ENCODE peak calls at places on chromosomes 5 and 9, in five cellular contexts. I, Y, M, O and G are unnamed samples.

GRCh38 chr9:23746317-23746716 is 79.7 kb downstream of the ELAVL2 start:
- DNase-seq in M (no peak), I (no peak), O (no peak), Y (peak), G (no peak)

GRCh38 chr5:126014691-126015090 is 408.5 kb upstream of the GRAMD2B start:
- DNase-seq in O (no peak), I (no peak), Y (no peak), M (no peak), G (no peak)

GRCh38 chr9:22052376-22052945 is 43.4 kb upstream of the CDKN2B start:
- DNase-seq in O (peak), I (no peak), M (peak), Y (peak), G (peak)

GRCh38 chr5:109454726-109455505 is 45.1 kb upstream of the PJA2 start:
- DNase-seq in M (no peak), O (peak), Y (no peak), I (no peak), G (peak)

GRCh38 chr5:134149571-134150303 is 27.0 kb downstream of the SKP1 start:
- DNase-seq in M (peak), Y (no peak), I (peak), O (peak), G (no peak)

GRCh38 chr9:127942152-127943010 is 4.7 kb upstream of the DPM2 start:
- DNase-seq in O (peak), I (peak), Y (peak), M (no peak), G (peak)

GRCh38 chr9:17294822-17295624 is 160.2 kb downstream of the CNTLN start:
- DNase-seq in I (no peak), Y (no peak), O (no peak), M (no peak), G (no peak)

GRCh38 chr5:116084231-116084630 is 594 bp upstream of the COMMD10 start:
- DNase-seq in M (no peak), O (peak), I (peak), Y (peak), G (no peak)

GRCh38 chr9:18274693-18275092 is 199.3 kb upstream of the ADAMTSL1 start:
- DNase-seq in M (no peak), O (peak), I (no peak), Y (no peak), G (no peak)

GRCh38 chr9:105541838-105542237 is 16.1 kb upstream of the FKTN start:
- DNase-seq in Y (no peak), O (no peak), M (no peak), I (no peak), G (no peak)

GRCh38 chr9:100573655-100574260 is 4.1 kb upstream of the CAVIN4 start:
- DNase-seq in O (no peak), Y (peak), M (no peak), I (no peak), G (no peak)

DNA sequence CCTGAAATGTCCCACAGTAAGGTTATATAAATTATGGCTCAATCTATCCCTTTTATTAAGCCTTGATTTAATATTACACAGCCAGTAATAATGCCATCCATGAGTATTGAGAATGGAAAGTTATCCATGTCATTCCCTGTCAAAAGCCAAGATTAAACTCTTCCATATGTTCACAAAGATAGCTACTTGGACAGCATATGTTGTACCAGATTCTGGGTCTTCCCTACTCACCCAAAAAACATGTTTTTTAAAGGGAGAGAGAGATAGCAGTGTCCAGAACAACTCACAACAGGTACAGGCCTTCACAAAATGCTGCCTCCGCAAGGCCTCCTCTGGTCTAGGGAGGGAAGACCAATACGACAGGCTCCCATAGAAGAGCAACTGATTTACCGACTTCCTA is 15.4 kb downstream of the CDK5RAP2 start:
- DNase-seq in M (no peak), Y (no peak), O (no peak), I (no peak), G (no peak)
- TF ChIP-seq CTCF in M (no peak), Y (no peak), O (no peak), I (no peak), G (no peak)

GRCh38 chr5:78162253-78162862 is 132.1 kb downstream of the AP3B1 start:
- DNase-seq in Y (peak), O (peak), I (no peak), M (no peak), G (peak)
- TF ChIP-seq CTCF in Y (peak), O (peak), I (no peak), M (peak), G (peak)

GRCh38 chr9:84404095-84404686 is 63.6 kb upstream of the SLC28A3 start:
- DNase-seq in O (no peak), I (no peak), M (no peak), Y (peak), G (no peak)
- TF ChIP-seq CTCF in O (peak), I (no peak), M (peak), Y (peak), G (peak)

DNA sequence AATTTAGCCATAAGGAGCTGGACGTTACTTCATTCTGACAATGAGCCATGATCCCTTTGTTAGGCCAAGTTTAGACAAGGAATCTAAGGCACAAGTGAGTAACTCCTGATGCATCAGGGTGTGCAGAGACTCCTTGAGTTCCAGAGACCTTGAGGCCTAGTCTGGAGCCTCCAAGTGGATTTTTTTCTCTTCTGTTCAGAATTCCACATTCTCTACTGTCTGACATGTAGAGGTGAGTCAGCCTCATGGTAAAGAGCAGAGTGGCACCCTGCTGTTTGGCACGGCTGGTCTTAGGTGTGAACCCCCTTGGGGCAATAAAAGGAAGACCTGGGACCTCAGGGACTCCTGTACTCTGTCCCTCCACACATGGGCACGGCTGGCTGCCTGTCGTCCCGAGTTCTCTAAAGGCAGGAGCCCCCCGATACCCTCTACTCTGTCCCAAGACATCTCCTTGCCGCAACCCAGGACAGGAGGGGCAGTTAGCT is 22.0 kb upstream of the TGFBI start:
- DNase-seq in Y (peak), O (peak), M (peak), I (no peak), G (peak)
- TF ChIP-seq CTCF in Y (no peak), O (no peak), M (no peak), I (no peak), G (no peak)

GRCh38 chr9:125486576-125486975 is 220.4 kb downstream of the MAPKAP1 start:
- DNase-seq in Y (no peak), I (no peak), M (no peak), O (no peak), G (no peak)
- TF ChIP-seq CTCF in Y (no peak), I (no peak), M (no peak), O (no peak), G (no peak)

GRCh38 chr5:5062903-5063302 is 77.2 kb upstream of the ADAMTS16 start:
- DNase-seq in O (no peak), M (no peak), Y (no peak), I (no peak), G (no peak)

GRCh38 chr5:5066276-5067186 is 73.6 kb upstream of the ADAMTS16 start:
- DNase-seq in Y (no peak), M (no peak), O (no peak), I (no peak), G (no peak)

GRCh38 chr5:5061836-5062235 is 78.3 kb upstream of the ADAMTS16 start:
- DNase-seq in I (no peak), M (no peak), O (no peak), Y (no peak), G (no peak)

GRCh38 chr5:5065472-5065871 is 74.7 kb upstream of the ADAMTS16 start:
- DNase-seq in M (no peak), I (no peak), Y (no peak), O (no peak), G (no peak)

GRCh38 chr5:5063533-5063953 is 76.6 kb upstream of the ADAMTS16 start:
- DNase-seq in I (no peak), Y (no peak), M (no peak), O (no peak), G (no peak)
- TF ChIP-seq CTCF in I (no peak), Y (no peak), M (no peak), O (no peak), G (peak)